ENCODE peak calls at places on chromosomes 12 and 14, in four cellular contexts. G is Caki2, D is H54, H is AML-193. E is an unnamed sample.
A peak's percentile ranks its signal among the peaks of the same experiment; 100 is the strongest.

GRCh38 chr12:108629824-108630476 is 3.7 kb downstream of the SELPLG start:
- DNase-seq in H (peak; percentile 27), D (no peak), G (peak; percentile 37), E (peak; percentile 98)

GRCh38 chr14:38836539-38836938 is 266.5 kb downstream of the SEC23A start:
- DNase-seq in G (no peak), D (no peak), H (no peak), E (no peak)

GRCh38 chr12:100401660-100402059 is 44.8 kb downstream of the SLC17A8 start:
- DNase-seq in D (no peak), G (peak; percentile 85), H (no peak), E (no peak)

GRCh38 chr12:1405619-1406018 is 188.8 kb downstream of the FBXL14 start:
- DNase-seq in H (no peak), D (no peak), G (no peak), E (no peak)

GRCh38 chr12:77751939-77752338 is 78.8 kb upstream of the NAV3 start:
- DNase-seq in G (no peak), H (no peak), D (no peak), E (no peak)

GRCh38 chr14:81313775-81314429 is 86.2 kb downstream of the STON2 start:
- DNase-seq in D (no peak), H (no peak), G (no peak), E (no peak)

GRCh38 chr14:59055439-59056045 is 132.9 kb upstream of the DAAM1 start:
- DNase-seq in G (peak; percentile 21), D (peak; percentile 16), H (peak; percentile 42), E (peak; percentile 37)

GRCh38 chr12:92034083-92034482 is 111.6 kb downstream of the BTG1 start:
- DNase-seq in G (no peak), D (no peak), H (no peak), E (no peak)

GRCh38 chr14:75469606-75470237 is 41.9 kb downstream of the JDP2 start:
- DNase-seq in H (no peak), D (no peak), G (no peak), E (no peak)

GRCh38 chr14:49582211-49582977 is 3.8 kb downstream of the RPS29 start:
- DNase-seq in D (no peak), G (no peak), H (no peak), E (no peak)

GRCh38 chr14:25007832-25008231 is 42.1 kb downstream of the STXBP6 start:
- DNase-seq in D (no peak), G (no peak), H (no peak), E (no peak)

GRCh38 chr12:33427071-33427470 is 12.5 kb downstream of the SYT10 start:
- DNase-seq in D (no peak), G (no peak), H (no peak), E (no peak)

GRCh38 chr12:93989913-93990312 is 158.5 kb upstream of the PLXNC1 start:
- DNase-seq in D (no peak), G (no peak), H (no peak), E (no peak)

GRCh38 chr12:111170559-111170958 is 198.3 kb downstream of the PHETA1 start:
- DNase-seq in D (no peak), H (peak; percentile 91), G (no peak), E (no peak)

GRCh38 chr14:30998100-30998706 is 27.2 kb upstream of the AP4S1 start:
- DNase-seq in D (no peak), G (no peak), H (no peak), E (no peak)

GRCh38 chr12:50458606-50459005 is 46.2 kb upstream of the DIP2B start:
- DNase-seq in G (no peak), H (no peak), D (peak; percentile 15), E (no peak)

GRCh38 chr12:33663000-33663654 is 223.5 kb upstream of the SYT10 start:
- DNase-seq in D (no peak), H (no peak), G (no peak), E (no peak)

GRCh38 chr12:16603265-16603915 is 2.6 kb downstream of the LMO3 start:
- DNase-seq in G (no peak), H (no peak), D (no peak), E (no peak)

E was measured in SJSA1.